ENCODE peak calls at places on chromosomes 5 and 9, in ten cellular contexts. H is stimulated activated CD8-positive, alpha-beta memory T cell treated with anti-CD3 and anti-CD28 coated beads, Interleukin-4, amount 100 ng/mL, for 1 hour; L is anterior cingulate cortex; K is NCI-H1092 treated with DMSO at 0.1 percent for 48 hours; P is cerebellum; W is C1 segment of cervical spinal cord; B is stomach; G is naive thymus-derived CD8-positive, alpha-beta T cell; X is type B pancreatic cell; Y is A549. T is an unnamed sample.

GRCh38 chr5:4758550-4758949 is 381.6 kb upstream of the ADAMTS16 start:
- DNase-seq in P (no peak), H (no peak), X (no peak), W (no peak), B (no peak), K (no peak), L (no peak), Y (no peak), G (no peak), T (no peak)

GRCh38 chr5:143691278-143692236 is 120.4 kb upstream of the HMHB1 start:
- DNase-seq in B (no peak), K (no peak), H (no peak), Y (no peak), P (no peak), G (no peak), X (no peak), W (no peak), L (no peak), T (no peak)

GRCh38 chr9:110521211-110521610 is 58.3 kb downstream of the SVEP1 start:
- DNase-seq in L (no peak), H (no peak), K (no peak), B (no peak), P (no peak), G (no peak), W (no peak), Y (no peak), X (no peak), T (no peak)

GRCh38 chr9:76873056-76873792 is 32.7 kb downstream of the PRUNE2 start:
- DNase-seq in Y (no peak), X (no peak), L (peak; percentile 48), H (no peak), K (peak; percentile 43), B (no peak), W (no peak), G (no peak), P (peak; percentile 13), T (no peak)

GRCh38 chr5:80967500-80968181 is 7.5 kb downstream of the RASGRF2 start:
- DNase-seq in H (no peak), P (no peak), G (no peak), Y (peak; percentile 44), B (no peak), L (no peak), X (no peak), K (no peak), W (no peak), T (peak; percentile 36)

GRCh38 chr5:15117691-15118090 is 246.1 kb upstream of the ANKH start:
- DNase-seq in P (no peak), G (no peak), L (no peak), K (no peak), H (no peak), Y (no peak), B (no peak), W (no peak), X (no peak), T (no peak)

GRCh38 chr5:60577116-60577515 is 122.8 kb downstream of the DEPDC1B start:
- DNase-seq in H (no peak), P (no peak), X (no peak), K (no peak), G (no peak), W (no peak), L (no peak), Y (no peak), B (no peak), T (no peak)

GRCh38 chr9:114930063-114930812 is at the start of gene TNFSF8:
- DNase-seq in K (no peak), X (no peak), L (no peak), B (peak; percentile 36), G (peak; percentile 78), P (no peak), Y (no peak), H (peak; percentile 41), W (no peak), T (no peak)

GRCh38 chr5:116371935-116372334 is 202.7 kb downstream of the SEMA6A start:
- DNase-seq in L (no peak), Y (no peak), B (no peak), W (no peak), P (no peak), K (no peak), G (no peak), H (no peak), X (no peak), T (no peak)

GRCh38 chr5:19795218-19795617 is 192.8 kb downstream of the CDH18 start:
- DNase-seq in X (no peak), Y (no peak), P (no peak), G (no peak), K (no peak), H (no peak), B (no peak), W (no peak), L (no peak), T (no peak)

GRCh38 chr9:91234523-91234922 is 127.2 kb downstream of the AUH start:
- DNase-seq in L (no peak), K (no peak), Y (no peak), P (no peak), W (no peak), B (no peak), G (no peak), H (no peak), X (no peak), T (no peak)

GRCh38 chr5:460413-460700 is 17.4 kb downstream of the EXOC3 start:
- DNase-seq in H (no peak), B (no peak), W (no peak), G (no peak), K (no peak), L (no peak), Y (no peak), X (no peak), P (no peak), T (no peak)

GRCh38 chr5:76971471-76971870 is 18.6 kb downstream of the CRHBP start:
- DNase-seq in P (no peak), L (no peak), H (no peak), K (no peak), W (no peak), Y (no peak), X (no peak), B (no peak), G (no peak), T (no peak)

GRCh38 chr9:70593241-70593640 is 178.8 kb upstream of the KLF9 start:
- DNase-seq in K (no peak), P (no peak), H (no peak), X (no peak), Y (no peak), W (no peak), B (no peak), G (no peak), L (no peak), T (no peak)

GRCh38 chr5:61450880-61451279 is 118.8 kb downstream of the ZSWIM6 start:
- DNase-seq in G (no peak), X (no peak), W (no peak), L (no peak), H (no peak), Y (no peak), B (no peak), K (peak; percentile 69), P (no peak), T (no peak)

GRCh38 chr9:74683322-74683721 is 186.2 kb downstream of the RORB start:
- DNase-seq in K (no peak), G (no peak), Y (no peak), X (no peak), L (no peak), B (no peak), H (no peak), P (no peak), W (no peak), T (no peak)

T was measured in RCC 7860.